ENCODE peak calls at places on chromosome 19, in eight cellular contexts. One of them, this sample, is unnamed.
A peak's percentile ranks its signal among the peaks of the same experiment; 100 is the strongest.

GRCh38 chr19:39843919-39844793 is 2.0 kb downstream of the FBL start:
- DNase-seq in CD4-positive, CD25-positive, alpha-beta regulatory T cell: peak; percentile 79
- DNase-seq in esophagus squamous epithelium: no peak
- DNase-seq in hepatocyte: peak; percentile 65
- DNase-seq in astrocyte: peak; percentile 16
- DNase-seq in stomach: no peak
- DNase-seq in pancreas: no peak
- DNase-seq in adrenal gland: no peak
- DNase-seq in this sample: no peak

GRCh38 chr19:14113762-14114414 is 3.7 kb downstream of the PRKACA start:
- DNase-seq in CD4-positive, CD25-positive, alpha-beta regulatory T cell: peak; percentile 50
- DNase-seq in adrenal gland: peak; percentile 61
- DNase-seq in astrocyte: no peak
- DNase-seq in stomach: no peak
- DNase-seq in pancreas: peak; percentile 74
- DNase-seq in esophagus squamous epithelium: no peak
- DNase-seq in hepatocyte: peak; percentile 6
- DNase-seq in this sample: peak; percentile 46

GRCh38 chr19:1627194-1627593 is 21.9 kb upstream of the UQCR11 start:
- DNase-seq in astrocyte: no peak
- DNase-seq in hepatocyte: no peak
- DNase-seq in stomach: no peak
- DNase-seq in CD4-positive, CD25-positive, alpha-beta regulatory T cell: no peak
- DNase-seq in adrenal gland: no peak
- DNase-seq in pancreas: peak; percentile 18
- DNase-seq in esophagus squamous epithelium: no peak
- DNase-seq in this sample: no peak

GRCh38 chr19:18274776-18275356 is 614 bp upstream of the IQCN start:
- DNase-seq in esophagus squamous epithelium: no peak
- DNase-seq in astrocyte: peak; percentile 78
- DNase-seq in pancreas: peak; percentile 94
- DNase-seq in hepatocyte: peak; percentile 90
- DNase-seq in adrenal gland: peak; percentile 90
- DNase-seq in stomach: peak; percentile 89
- DNase-seq in CD4-positive, CD25-positive, alpha-beta regulatory T cell: no peak
- DNase-seq in this sample: peak; percentile 72

GRCh38 chr19:18794692-18795091 is 3.6 kb upstream of the COMP start:
- DNase-seq in adrenal gland: no peak
- DNase-seq in hepatocyte: no peak
- DNase-seq in astrocyte: no peak
- DNase-seq in esophagus squamous epithelium: no peak
- DNase-seq in CD4-positive, CD25-positive, alpha-beta regulatory T cell: no peak
- DNase-seq in stomach: no peak
- DNase-seq in pancreas: no peak
- DNase-seq in this sample: no peak

GRCh38 chr19:51565583-51565982 is 5.5 kb upstream of the ZNF175 start:
- DNase-seq in hepatocyte: no peak
- DNase-seq in CD4-positive, CD25-positive, alpha-beta regulatory T cell: no peak
- DNase-seq in adrenal gland: no peak
- DNase-seq in pancreas: no peak
- DNase-seq in esophagus squamous epithelium: no peak
- DNase-seq in astrocyte: no peak
- DNase-seq in stomach: no peak
- DNase-seq in this sample: no peak

GRCh38 chr19:3270908-3271307 is 46.4 kb downstream of the CELF5 start:
- DNase-seq in pancreas: no peak
- DNase-seq in adrenal gland: peak; percentile 26
- DNase-seq in astrocyte: peak; percentile 18
- DNase-seq in CD4-positive, CD25-positive, alpha-beta regulatory T cell: peak; percentile 64
- DNase-seq in esophagus squamous epithelium: no peak
- DNase-seq in hepatocyte: peak; percentile 47
- DNase-seq in stomach: no peak
- DNase-seq in this sample: no peak

GRCh38 chr19:40472516-40472915 is 5.7 kb downstream of the SPTBN4 start:
- DNase-seq in CD4-positive, CD25-positive, alpha-beta regulatory T cell: no peak
- DNase-seq in pancreas: no peak
- DNase-seq in adrenal gland: no peak
- DNase-seq in stomach: no peak
- DNase-seq in hepatocyte: no peak
- DNase-seq in astrocyte: no peak
- DNase-seq in esophagus squamous epithelium: no peak
- DNase-seq in this sample: no peak

GRCh38 chr19:51272183-51272817 is 21.4 kb downstream of the SIGLECL1 start:
- DNase-seq in pancreas: no peak
- DNase-seq in CD4-positive, CD25-positive, alpha-beta regulatory T cell: peak; percentile 51
- DNase-seq in hepatocyte: no peak
- DNase-seq in adrenal gland: no peak
- DNase-seq in stomach: no peak
- DNase-seq in esophagus squamous epithelium: no peak
- DNase-seq in astrocyte: no peak
- DNase-seq in this sample: no peak

GRCh38 chr19:47729799-47730520 is 15.4 kb upstream of the NOP53 start:
- DNase-seq in adrenal gland: no peak
- DNase-seq in esophagus squamous epithelium: no peak
- DNase-seq in CD4-positive, CD25-positive, alpha-beta regulatory T cell: peak; percentile 35
- DNase-seq in astrocyte: no peak
- DNase-seq in pancreas: peak; percentile 94
- DNase-seq in stomach: peak; percentile 81
- DNase-seq in hepatocyte: peak; percentile 84
- DNase-seq in this sample: peak; percentile 91

GRCh38 chr19:40575326-40575725 is 1.3 kb upstream of the SHKBP1 start:
- DNase-seq in adrenal gland: no peak
- DNase-seq in hepatocyte: no peak
- DNase-seq in astrocyte: no peak
- DNase-seq in stomach: no peak
- DNase-seq in CD4-positive, CD25-positive, alpha-beta regulatory T cell: no peak
- DNase-seq in pancreas: no peak
- DNase-seq in esophagus squamous epithelium: no peak
- DNase-seq in this sample: no peak

GRCh38 chr19:58274771-58275199 is 4.0 kb upstream of the ZNF8 start:
- DNase-seq in adrenal gland: no peak
- DNase-seq in CD4-positive, CD25-positive, alpha-beta regulatory T cell: no peak
- DNase-seq in esophagus squamous epithelium: no peak
- DNase-seq in pancreas: no peak
- DNase-seq in stomach: no peak
- DNase-seq in astrocyte: peak; percentile 61
- DNase-seq in hepatocyte: no peak
- DNase-seq in this sample: no peak

GRCh38 chr19:6393982-6394412 is 1.0 kb upstream of the GTF2F1 start:
- DNase-seq in stomach: no peak
- DNase-seq in esophagus squamous epithelium: no peak
- DNase-seq in hepatocyte: no peak
- DNase-seq in adrenal gland: no peak
- DNase-seq in CD4-positive, CD25-positive, alpha-beta regulatory T cell: peak; percentile 83
- DNase-seq in pancreas: no peak
- DNase-seq in astrocyte: no peak
- DNase-seq in this sample: no peak

GRCh38 chr19:10927691-10928562 is 512 bp downstream of the YIPF2 start:
- DNase-seq in stomach: no peak
- DNase-seq in esophagus squamous epithelium: no peak
- DNase-seq in CD4-positive, CD25-positive, alpha-beta regulatory T cell: peak; percentile 25
- DNase-seq in adrenal gland: no peak
- DNase-seq in pancreas: no peak
- DNase-seq in astrocyte: no peak
- DNase-seq in hepatocyte: no peak
- DNase-seq in this sample: no peak

DNA sequence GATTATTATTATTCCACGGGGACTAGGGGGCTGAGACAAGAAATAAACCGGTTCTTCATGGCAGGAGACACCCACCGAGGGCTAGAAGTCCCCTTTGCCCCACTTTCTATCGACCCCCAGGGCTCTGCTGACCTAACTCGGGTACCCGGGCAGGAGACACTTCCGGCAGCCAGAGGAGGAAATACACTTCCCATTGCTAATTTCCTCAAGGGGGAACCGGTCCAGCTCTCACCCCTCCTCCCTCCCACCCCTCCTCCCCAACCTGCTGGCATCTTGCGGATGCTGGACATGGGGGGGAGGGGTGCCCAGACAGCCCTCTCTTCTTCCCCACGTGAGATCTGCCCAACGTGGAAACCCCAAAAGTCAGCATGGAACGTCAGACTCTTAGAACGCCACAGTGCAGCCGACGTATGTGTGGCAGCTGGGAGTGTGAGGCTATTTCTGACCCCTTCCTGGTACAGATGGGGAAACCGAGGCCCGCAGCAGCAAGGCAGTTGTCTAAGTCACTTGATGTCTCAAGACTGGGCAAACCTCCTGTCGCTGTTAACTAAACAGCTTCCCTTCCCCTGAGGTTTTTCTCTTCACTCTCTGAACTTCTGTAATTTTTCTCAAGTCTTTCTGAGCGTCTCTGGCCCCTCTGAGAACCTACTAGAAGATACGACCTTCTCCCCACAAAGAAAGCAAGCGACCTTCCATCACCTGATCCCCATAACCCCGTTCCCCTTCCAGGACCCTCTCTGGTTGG is 3.6 kb downstream of the GPR4 start:
- DNase-seq in CD4-positive, CD25-positive, alpha-beta regulatory T cell: no peak
- DNase-seq in esophagus squamous epithelium: no peak
- DNase-seq in hepatocyte: no peak
- DNase-seq in adrenal gland: no peak
- DNase-seq in pancreas: no peak
- DNase-seq in astrocyte: no peak
- DNase-seq in stomach: no peak
- DNase-seq in this sample: no peak
- H3K4me3 ChIP-seq in CD4-positive, CD25-positive, alpha-beta regulatory T cell: no peak overlapping the region
- H3K4me3 ChIP-seq in esophagus squamous epithelium: peak overlapping the region; percentile 19
- H3K4me3 ChIP-seq in hepatocyte: no peak overlapping the region
- H3K4me3 ChIP-seq in adrenal gland: no peak overlapping the region
- H3K4me3 ChIP-seq in pancreas: no peak overlapping the region
- H3K4me3 ChIP-seq in astrocyte: no peak overlapping the region
- H3K4me3 ChIP-seq in stomach: peak overlapping the region; percentile 12
- H3K4me3 ChIP-seq in this sample: no peak overlapping the region

DNA sequence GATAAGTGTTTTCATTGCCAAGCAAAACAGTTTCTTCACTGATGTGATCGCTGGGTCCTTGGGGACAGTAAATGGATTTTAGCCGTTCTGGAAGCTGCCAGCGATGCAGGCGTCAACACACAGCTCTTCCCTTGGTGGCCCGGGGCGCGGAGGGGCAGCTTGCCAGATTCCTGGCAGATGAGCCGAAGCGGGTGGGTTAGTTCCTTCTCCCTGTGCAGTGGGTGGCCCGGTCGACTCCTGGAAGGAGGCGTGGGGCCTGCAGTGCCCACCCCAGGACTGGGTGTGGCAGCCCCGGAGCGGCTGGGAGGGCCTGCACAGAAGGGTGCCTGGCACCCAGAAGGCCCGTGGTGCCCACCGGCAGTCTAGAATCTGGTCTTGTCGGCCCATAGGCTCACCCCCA is 69.0 kb downstream of the KDM4B start:
- DNase-seq in pancreas: no peak
- DNase-seq in astrocyte: no peak
- DNase-seq in hepatocyte: no peak
- DNase-seq in adrenal gland: no peak
- DNase-seq in CD4-positive, CD25-positive, alpha-beta regulatory T cell: no peak
- DNase-seq in esophagus squamous epithelium: no peak
- DNase-seq in stomach: no peak
- DNase-seq in this sample: no peak
- H3K36me3 ChIP-seq in pancreas: peaks cover 21% of the 10 kb centered on the region
- H3K36me3 ChIP-seq in astrocyte: peaks cover 4% of the 10 kb centered on the region
- H3K36me3 ChIP-seq in hepatocyte: no peaks in the 10 kb centered on the region
- H3K36me3 ChIP-seq in adrenal gland: no peaks in the 10 kb centered on the region
- H3K36me3 ChIP-seq in CD4-positive, CD25-positive, alpha-beta regulatory T cell: peaks cover 12% of the 10 kb centered on the region
- H3K36me3 ChIP-seq in esophagus squamous epithelium: peaks cover 85% of the 10 kb centered on the region
- H3K36me3 ChIP-seq in stomach: peaks cover 85% of the 10 kb centered on the region
- H3K36me3 ChIP-seq in this sample: peaks cover 43% of the 10 kb centered on the region

DNA sequence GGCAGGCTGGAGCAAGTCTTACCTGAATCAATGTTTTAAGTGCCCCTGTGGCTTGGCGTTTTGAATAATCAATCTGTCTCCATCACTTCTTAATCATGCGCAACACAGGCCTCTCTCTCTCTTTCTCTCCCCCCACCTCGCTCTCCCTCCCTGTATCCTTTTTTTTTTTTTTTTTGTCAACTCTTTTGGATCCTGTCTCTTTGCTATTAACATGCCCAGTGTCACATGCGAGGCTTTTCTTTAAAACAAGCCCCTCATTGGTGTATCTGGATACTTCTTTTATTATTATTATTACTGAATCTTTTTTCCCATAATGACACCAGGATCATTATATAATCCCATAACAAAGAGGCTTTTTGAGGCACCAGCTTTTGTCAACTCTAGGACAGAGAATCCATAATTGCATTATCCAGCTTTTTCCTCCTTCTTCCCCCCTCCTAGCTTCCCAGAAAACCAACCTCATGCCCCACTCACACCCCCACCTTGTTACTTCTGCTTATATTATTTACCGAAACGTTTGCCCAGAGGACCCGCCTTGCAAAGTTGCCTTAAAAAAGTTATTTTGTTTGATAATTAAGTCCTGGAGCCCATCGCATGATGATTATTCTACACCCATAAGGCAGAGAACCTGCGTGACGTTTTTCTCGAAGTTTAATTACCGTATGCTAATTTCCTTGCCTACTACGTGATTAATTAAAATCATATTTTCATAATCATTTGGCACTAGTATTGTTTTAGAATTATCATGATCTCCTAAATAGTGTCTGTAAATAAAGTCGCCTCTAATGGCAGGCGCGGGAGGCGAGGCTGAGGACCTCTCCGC is 148.1 kb upstream of the ZNF536 start:
- DNase-seq in stomach: no peak
- DNase-seq in esophagus squamous epithelium: no peak
- DNase-seq in pancreas: no peak
- DNase-seq in CD4-positive, CD25-positive, alpha-beta regulatory T cell: no peak
- DNase-seq in hepatocyte: no peak
- DNase-seq in adrenal gland: no peak
- DNase-seq in astrocyte: no peak
- DNase-seq in this sample: no peak
- H3K4me3 ChIP-seq in stomach: no peak overlapping the region
- H3K4me3 ChIP-seq in esophagus squamous epithelium: peak overlapping the region; percentile 64
- H3K4me3 ChIP-seq in pancreas: no peak overlapping the region
- H3K4me3 ChIP-seq in CD4-positive, CD25-positive, alpha-beta regulatory T cell: no peak overlapping the region
- H3K4me3 ChIP-seq in hepatocyte: peak overlapping the region; percentile 49
- H3K4me3 ChIP-seq in adrenal gland: no peak overlapping the region
- H3K4me3 ChIP-seq in astrocyte: no peak overlapping the region
- H3K4me3 ChIP-seq in this sample: no peak overlapping the region

DNA sequence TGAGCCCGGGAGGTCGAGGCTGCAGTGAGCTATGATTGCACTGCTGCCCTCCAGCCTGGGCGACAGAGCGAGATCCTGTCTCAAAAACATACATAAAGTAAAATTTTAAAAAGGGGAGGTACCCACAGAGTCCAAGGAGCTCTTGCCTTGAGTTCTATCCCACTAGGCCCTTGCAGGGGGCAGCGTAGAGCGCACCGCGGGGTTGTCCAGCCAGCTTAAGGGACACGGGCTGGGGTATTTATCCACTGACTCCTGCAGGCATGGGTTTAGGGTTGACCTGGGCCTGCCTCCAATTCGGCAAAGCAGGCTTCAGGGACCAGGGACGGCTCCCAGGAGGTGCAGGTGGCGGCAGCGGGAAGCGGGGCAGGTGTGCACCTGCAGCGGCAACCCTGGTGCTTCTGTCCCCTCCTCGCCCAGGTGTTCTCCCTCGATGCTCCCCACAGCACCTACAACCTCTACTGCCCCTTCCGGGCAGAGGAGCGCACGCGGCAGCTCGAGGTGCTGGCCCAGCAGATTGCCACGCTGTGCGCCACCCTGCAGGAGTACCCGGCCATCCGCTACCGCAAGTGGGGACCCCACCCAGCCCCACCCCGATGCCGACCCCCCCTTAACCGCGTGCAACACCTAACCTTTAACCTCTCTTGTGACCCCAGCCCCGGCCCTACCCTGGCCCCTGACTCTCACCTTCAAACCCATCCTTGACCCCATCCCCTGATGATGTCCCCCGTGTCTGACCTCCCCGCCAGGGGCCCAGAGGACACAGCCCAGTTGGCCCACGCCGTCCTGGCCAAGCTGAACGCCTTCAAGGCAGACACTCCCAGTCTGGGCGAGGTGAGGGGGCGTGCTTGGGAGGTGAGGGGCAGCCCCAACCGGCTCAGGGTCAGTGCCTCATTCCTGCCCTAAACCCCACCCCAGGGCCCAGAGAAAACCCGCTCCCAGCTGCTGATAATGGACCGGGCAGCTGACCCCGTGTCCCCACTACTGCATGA is 4.7 kb downstream of the STXBP2 start:
- DNase-seq in astrocyte: no peak
- DNase-seq in adrenal gland: no peak
- DNase-seq in pancreas: no peak
- DNase-seq in CD4-positive, CD25-positive, alpha-beta regulatory T cell: no peak
- DNase-seq in esophagus squamous epithelium: no peak
- DNase-seq in hepatocyte: no peak
- DNase-seq in stomach: no peak
- DNase-seq in this sample: no peak
- H3K36me3 ChIP-seq in astrocyte: no peaks in the 10 kb centered on the region
- H3K36me3 ChIP-seq in adrenal gland: no peaks in the 10 kb centered on the region
- H3K36me3 ChIP-seq in pancreas: no peaks in the 10 kb centered on the region
- H3K36me3 ChIP-seq in CD4-positive, CD25-positive, alpha-beta regulatory T cell: peaks cover 16% of the 10 kb centered on the region
- H3K36me3 ChIP-seq in esophagus squamous epithelium: peaks cover 44% of the 10 kb centered on the region
- H3K36me3 ChIP-seq in hepatocyte: no peaks in the 10 kb centered on the region
- H3K36me3 ChIP-seq in stomach: peaks cover 66% of the 10 kb centered on the region
- H3K36me3 ChIP-seq in this sample: no peaks in the 10 kb centered on the region

This sample was measured in lung.